ENCODE peak calls at places on chromosome 13, in four cellular contexts. G is GM12878, Y is K562, E is HepG2. A is an unnamed sample.

GRCh38 chr13:30796833-30797601 is 61.7 kb downstream of the ALOX5AP start:
- DNase-seq in G (no peak), E (no peak), Y (no peak), A (no peak)

GRCh38 chr13:46749951-46750350 is 47.0 kb downstream of the ESD start:
- DNase-seq in Y (no peak), E (no peak), G (no peak), A (no peak)

GRCh38 chr13:20968745-20969144 is 66.2 kb upstream of the XPO4 start:
- DNase-seq in E (no peak), G (peak; percentile 7), Y (no peak), A (no peak)

GRCh38 chr13:113176292-113176691 is 17.8 kb downstream of the PROZ start:
- DNase-seq in G (no peak), Y (no peak), E (no peak), A (no peak)

GRCh38 chr13:113582841-113583631 is 1.5 kb upstream of the TFDP1 start:
- DNase-seq in E (peak; percentile 38), G (no peak), Y (no peak), A (no peak)

GRCh38 chr13:94233401-94233800 is 246.1 kb downstream of the DCT start:
- DNase-seq in Y (no peak), E (no peak), G (no peak), A (no peak)

GRCh38 chr13:113851826-113852535 is 11.9 kb downstream of the GAS6 start:
- DNase-seq in Y (no peak), G (no peak), E (no peak), A (no peak)

GRCh38 chr13:114286808-114287207 is 5.4 kb downstream of the UPF3A start:
- DNase-seq in Y (no peak), G (no peak), E (no peak), A (no peak)

GRCh38 chr13:69274231-69274630 is 833.4 kb upstream of the ATXN8OS start:
- DNase-seq in G (no peak), Y (no peak), E (no peak), A (no peak)

GRCh38 chr13:28268800-28269223 is 130.5 kb downstream of the PAN3 start:
- DNase-seq in G (peak; percentile 94), Y (no peak), E (no peak), A (no peak)

GRCh38 chr13:111275995-111276618 is 44.3 kb upstream of the TEX29 start:
- DNase-seq in Y (no peak), E (no peak), G (no peak), A (no peak)

GRCh38 chr13:111278711-111279110 is 41.7 kb upstream of the TEX29 start:
- DNase-seq in E (no peak), G (no peak), Y (no peak), A (no peak)

GRCh38 chr13:111272117-111272516 is 48.3 kb upstream of the TEX29 start:
- DNase-seq in E (no peak), Y (no peak), G (no peak), A (no peak)

GRCh38 chr13:111278258-111278657 is 42.2 kb upstream of the TEX29 start:
- DNase-seq in E (no peak), G (no peak), Y (no peak), A (no peak)

DNA sequence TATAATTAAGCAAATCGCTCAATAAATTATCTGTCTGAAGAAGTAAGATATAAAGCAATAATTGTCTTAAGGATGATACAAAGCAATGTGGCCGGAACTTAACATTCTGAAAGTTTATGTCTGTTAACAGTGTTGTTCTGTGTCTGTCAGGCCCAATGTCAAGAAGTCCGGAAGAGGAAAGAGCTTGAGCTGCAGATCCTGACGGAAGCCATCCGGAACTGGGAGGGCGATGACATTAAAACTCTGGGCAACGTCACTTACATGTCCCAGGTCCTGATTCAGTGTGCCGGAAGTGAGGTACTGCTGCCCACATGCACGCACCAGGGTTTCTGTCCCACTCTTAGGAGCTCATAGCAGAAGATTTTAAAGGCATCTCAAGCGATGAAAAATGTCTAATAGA is 45.1 kb upstream of the TEX29 start:
- DNase-seq in G (no peak), Y (no peak), E (no peak), A (no peak)
- TF ChIP-seq FOXK2 in G (no peak), Y (no peak), E (no peak), A (no peak)

GRCh38 chr13:96052655-96053002 is 572 bp downstream of the UGGT2 start:
- DNase-seq in G (peak; percentile 28), Y (peak; percentile 20), E (peak; percentile 52), A (peak; percentile 37)
- TF ChIP-seq SP1 in G (no peak), Y (no peak), E (no peak), A (no peak)

GRCh38 chr13:25733061-25733491 is 318.7 kb downstream of the SHISA2 start:
- DNase-seq in G (no peak), Y (no peak), E (no peak), A (no peak)

GRCh38 chr13:25731511-25731910 is 320.3 kb downstream of the SHISA2 start:
- DNase-seq in E (no peak), G (no peak), Y (no peak), A (no peak)

GRCh38 chr13:25733696-25734435 is 317.9 kb downstream of the SHISA2 start:
- DNase-seq in Y (no peak), G (no peak), E (no peak), A (no peak)

GRCh38 chr13:25731037-25731436 is 320.8 kb downstream of the SHISA2 start:
- DNase-seq in E (no peak), G (no peak), Y (no peak), A (no peak)

DNA sequence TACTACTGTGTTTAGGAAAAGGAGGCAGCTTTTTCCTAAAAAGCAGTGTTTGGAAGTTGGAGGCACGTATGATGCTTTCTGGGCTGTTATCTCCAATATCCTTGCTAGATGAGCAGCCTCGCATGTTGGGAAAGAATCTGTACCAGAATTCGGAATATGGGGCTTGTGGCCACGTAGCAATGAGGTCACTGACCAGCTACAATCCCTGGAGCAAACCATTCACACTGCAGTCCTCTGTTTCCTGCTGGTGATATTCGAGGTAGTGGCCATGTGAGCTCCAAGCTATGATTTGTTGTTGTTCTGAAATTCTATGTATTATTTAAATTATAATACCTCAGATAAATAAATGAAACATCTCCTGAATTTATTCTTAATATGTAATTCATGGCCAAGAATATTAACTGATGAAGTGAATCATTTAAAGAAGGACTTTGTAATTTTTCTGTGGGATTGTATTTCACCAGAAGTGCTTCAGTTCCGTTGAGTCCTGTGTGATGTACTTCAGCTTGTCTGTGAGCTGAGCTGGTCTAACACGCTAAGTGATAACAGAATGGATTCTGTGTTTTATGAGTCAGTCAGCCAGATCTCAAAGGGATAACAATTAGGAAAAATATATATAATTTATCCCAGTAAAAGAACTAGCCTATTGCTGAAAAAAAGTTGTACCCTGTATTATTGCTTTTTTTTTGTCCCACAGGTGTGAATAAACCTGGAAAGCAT is 319.5 kb downstream of the SHISA2 start:
- DNase-seq in G (no peak), E (no peak), Y (no peak), A (no peak)
- TF ChIP-seq FOXK2 in G (no peak), E (no peak), Y (no peak), A (no peak)

GRCh38 chr13:111329641-111330040 is 9.2 kb downstream of the TEX29 start:
- DNase-seq in Y (no peak), G (no peak), E (no peak), A (no peak)
- TF ChIP-seq SP1 in Y (no peak), G (no peak), E (no peak), A (no peak)

DNA sequence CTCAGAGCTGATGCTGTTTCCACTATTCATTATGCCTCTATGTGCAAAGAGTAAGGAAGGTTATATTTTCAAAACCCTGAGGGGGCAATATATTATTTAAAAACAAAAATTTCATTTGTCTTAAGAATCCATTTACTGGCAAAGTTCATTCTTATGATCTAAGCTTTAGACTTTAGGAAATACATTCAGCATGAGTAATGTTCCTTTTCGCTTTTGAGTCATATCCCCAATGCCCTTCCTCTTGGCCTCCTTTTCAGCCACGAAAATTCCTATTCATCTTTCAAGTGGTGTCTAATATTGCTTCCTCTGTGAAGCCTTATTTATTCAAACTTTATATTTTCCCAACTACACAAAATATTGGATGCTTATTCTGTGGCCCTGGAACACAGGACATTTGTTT is 1317.0 kb downstream of the PCDH9 start:
- DNase-seq in G (no peak), E (no peak), Y (no peak), A (no peak)
- TF ChIP-seq FOXK2 in G (no peak), E (no peak), Y (no peak), A (no peak)

A was measured in HEK293T.